ENCODE peak calls at places on chromosomes 1 and 21, in four cellular contexts. One of them, this sample, is unnamed.

GRCh38 chr21:44625756-44626155 is 1.1 kb upstream of the KRTAP10-9 start:
- DNase-seq in neural crest cell: no peak
- DNase-seq in AG09309: no peak
- DNase-seq in GM13976: no peak
- DNase-seq in this sample: no peak

GRCh38 chr21:18801468-18801867 is 397.9 kb upstream of the TMPRSS15 start:
- DNase-seq in neural crest cell: no peak
- DNase-seq in AG09309: no peak
- DNase-seq in GM13976: no peak
- DNase-seq in this sample: no peak

GRCh38 chr1:41573803-41574713 is 89.6 kb upstream of the EDN2 start:
- DNase-seq in neural crest cell: peak
- DNase-seq in AG09309: peak
- DNase-seq in GM13976: peak
- DNase-seq in this sample: no peak

GRCh38 chr1:209879539-209879938 is 51.8 kb downstream of the UTP25 start:
- DNase-seq in neural crest cell: no peak
- DNase-seq in AG09309: no peak
- DNase-seq in GM13976: no peak
- DNase-seq in this sample: no peak

GRCh38 chr1:26618561-26618960 is 77.3 kb upstream of the ARID1A start:
- DNase-seq in neural crest cell: no peak
- DNase-seq in AG09309: no peak
- DNase-seq in GM13976: no peak
- DNase-seq in this sample: no peak

GRCh38 chr1:101379939-101380338 is 143.1 kb downstream of the S1PR1 start:
- DNase-seq in neural crest cell: no peak
- DNase-seq in AG09309: no peak
- DNase-seq in GM13976: no peak
- DNase-seq in this sample: no peak

GRCh38 chr1:2950926-2951305 is 70.4 kb upstream of the ACTRT2 start:
- DNase-seq in neural crest cell: no peak
- DNase-seq in AG09309: no peak
- DNase-seq in GM13976: no peak
- DNase-seq in this sample: peak

GRCh38 chr1:16727190-16728111 is 12.9 kb upstream of the RNU1-4 start:
- DNase-seq in neural crest cell: no peak
- DNase-seq in AG09309: no peak
- DNase-seq in GM13976: peak
- DNase-seq in this sample: peak

GRCh38 chr1:7538033-7538432 is 233.1 kb upstream of the VAMP3 start:
- DNase-seq in neural crest cell: no peak
- DNase-seq in AG09309: no peak
- DNase-seq in GM13976: no peak
- DNase-seq in this sample: no peak

GRCh38 chr1:224377676-224378006 is 21.0 kb downstream of the CNIH4 start:
- DNase-seq in neural crest cell: no peak
- DNase-seq in AG09309: no peak
- DNase-seq in GM13976: peak
- DNase-seq in this sample: no peak

GRCh38 chr21:41411449-41412089 is 14.5 kb upstream of the MX1 start:
- DNase-seq in neural crest cell: no peak
- DNase-seq in AG09309: no peak
- DNase-seq in GM13976: no peak
- DNase-seq in this sample: no peak
- TF ChIP-seq CTCF in neural crest cell: peak
- TF ChIP-seq CTCF in AG09309: peak
- TF ChIP-seq CTCF in GM13976: no peak
- TF ChIP-seq CTCF in this sample: peak

GRCh38 chr1:85884372-85885035 is 176.3 kb upstream of the ZNHIT6 start:
- DNase-seq in neural crest cell: no peak
- DNase-seq in AG09309: no peak
- DNase-seq in GM13976: peak
- DNase-seq in this sample: no peak
- TF ChIP-seq CTCF in neural crest cell: peak
- TF ChIP-seq CTCF in AG09309: peak
- TF ChIP-seq CTCF in GM13976: no peak
- TF ChIP-seq CTCF in this sample: peak

GRCh38 chr1:59595774-59596173 is 219.0 kb upstream of the HOOK1 start:
- DNase-seq in neural crest cell: no peak
- DNase-seq in AG09309: peak
- DNase-seq in GM13976: no peak
- DNase-seq in this sample: no peak
- TF ChIP-seq CTCF in neural crest cell: no peak
- TF ChIP-seq CTCF in AG09309: peak
- TF ChIP-seq CTCF in GM13976: no peak
- TF ChIP-seq CTCF in this sample: no peak

GRCh38 chr1:25073640-25074270 is 143.7 kb upstream of the RUNX3 start:
- DNase-seq in neural crest cell: no peak
- DNase-seq in AG09309: no peak
- DNase-seq in GM13976: no peak
- DNase-seq in this sample: no peak

GRCh38 chr1:25074326-25074725 is 144.2 kb upstream of the RUNX3 start:
- DNase-seq in neural crest cell: no peak
- DNase-seq in AG09309: no peak
- DNase-seq in GM13976: no peak
- DNase-seq in this sample: no peak

GRCh38 chr1:25072461-25072860 is 142.4 kb upstream of the RUNX3 start:
- DNase-seq in neural crest cell: no peak
- DNase-seq in AG09309: no peak
- DNase-seq in GM13976: no peak
- DNase-seq in this sample: no peak

GRCh38 chr1:25079048-25079447 is 149.0 kb upstream of the RUNX3 start:
- DNase-seq in neural crest cell: no peak
- DNase-seq in AG09309: no peak
- DNase-seq in GM13976: no peak
- DNase-seq in this sample: no peak

DNA sequence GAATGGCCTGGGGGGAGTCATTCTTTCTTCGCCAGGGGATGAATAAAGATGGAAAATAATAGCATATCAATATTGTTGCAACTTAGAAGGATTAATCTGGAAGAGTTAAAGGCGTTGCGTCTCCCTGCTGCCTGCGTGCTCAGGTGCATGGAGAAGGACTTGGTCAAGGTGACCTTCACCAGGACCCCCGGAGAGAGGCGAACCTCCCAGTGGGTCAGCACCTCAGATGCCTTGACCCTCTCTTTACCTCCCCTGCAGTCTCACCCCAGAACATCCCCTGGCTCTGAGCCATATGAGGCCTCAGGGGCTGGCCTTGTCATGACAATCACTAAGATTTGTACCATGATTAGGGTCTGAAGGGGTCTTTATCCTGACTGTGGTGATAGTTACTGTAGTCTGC is 144.8 kb upstream of the RUNX3 start:
- DNase-seq in neural crest cell: no peak
- DNase-seq in AG09309: no peak
- DNase-seq in GM13976: no peak
- DNase-seq in this sample: no peak
- TF ChIP-seq CTCF in neural crest cell: no peak
- TF ChIP-seq CTCF in AG09309: no peak
- TF ChIP-seq CTCF in GM13976: no peak
- TF ChIP-seq CTCF in this sample: no peak

DNA sequence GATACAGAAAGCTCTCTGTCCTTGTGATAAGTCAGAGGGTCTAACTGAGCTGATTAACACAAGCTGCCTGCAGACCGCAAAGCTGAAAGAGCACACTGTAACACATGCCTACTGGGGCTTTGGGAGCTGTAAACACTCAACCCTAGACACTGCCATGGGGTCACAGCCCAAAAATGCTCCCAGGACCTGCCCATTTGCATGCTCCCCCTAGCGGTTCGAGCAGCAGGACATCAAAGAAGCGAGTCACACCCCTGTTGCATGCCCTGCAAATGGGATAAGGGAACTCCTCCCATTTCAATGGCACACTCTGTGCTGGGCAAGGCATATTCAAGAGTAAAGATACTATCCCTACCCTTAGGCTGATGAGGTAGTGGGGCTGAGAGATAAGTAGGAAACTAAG is 22.8 kb downstream of the LCE3E start:
- DNase-seq in neural crest cell: no peak
- DNase-seq in AG09309: no peak
- DNase-seq in GM13976: no peak
- DNase-seq in this sample: no peak
- TF ChIP-seq CTCF in neural crest cell: no peak
- TF ChIP-seq CTCF in AG09309: no peak
- TF ChIP-seq CTCF in GM13976: no peak
- TF ChIP-seq CTCF in this sample: no peak

GRCh38 chr1:5119496-5120234 is 465.3 kb downstream of the AJAP1 start:
- DNase-seq in neural crest cell: peak
- DNase-seq in AG09309: no peak
- DNase-seq in GM13976: no peak
- DNase-seq in this sample: no peak
- TF ChIP-seq CTCF in neural crest cell: peak
- TF ChIP-seq CTCF in AG09309: no peak
- TF ChIP-seq CTCF in GM13976: no peak
- TF ChIP-seq CTCF in this sample: no peak

DNA sequence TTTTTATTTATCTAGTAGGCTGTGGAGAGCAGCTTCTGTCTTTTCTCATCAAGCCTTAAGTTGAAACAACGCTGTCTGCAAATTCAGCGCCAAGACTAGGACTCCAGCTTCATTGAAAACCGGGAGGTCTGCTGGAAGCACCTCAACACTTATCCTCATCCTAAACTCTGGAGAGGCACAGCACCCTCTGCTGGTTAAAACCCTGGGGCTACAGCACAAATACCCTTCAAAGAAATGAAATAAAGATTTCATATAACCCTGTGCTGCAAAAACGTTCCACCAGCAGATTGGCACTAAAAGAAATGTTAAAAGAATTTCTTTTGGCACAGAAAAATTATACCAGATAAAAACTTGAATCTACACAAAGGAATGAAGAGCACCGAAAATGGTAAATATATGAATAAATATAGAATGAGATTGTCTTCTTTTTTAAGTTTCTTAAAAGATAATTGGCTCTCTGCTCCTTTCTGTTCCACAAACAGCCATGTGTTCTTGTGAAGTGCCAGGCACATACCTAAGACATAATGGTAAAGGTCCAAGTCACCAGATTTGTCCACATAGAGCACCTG is 227.7 kb upstream of the SAMSN1 start:
- DNase-seq in neural crest cell: peak
- DNase-seq in AG09309: no peak
- DNase-seq in GM13976: peak
- DNase-seq in this sample: no peak
- TF ChIP-seq CTCF in neural crest cell: peak
- TF ChIP-seq CTCF in AG09309: no peak
- TF ChIP-seq CTCF in GM13976: peak
- TF ChIP-seq CTCF in this sample: peak

GRCh38 chr1:162633327-162633762 is 1.1 kb downstream of the DDR2 start:
- DNase-seq in neural crest cell: no peak
- DNase-seq in AG09309: no peak
- DNase-seq in GM13976: peak
- DNase-seq in this sample: no peak
- TF ChIP-seq CTCF in neural crest cell: no peak
- TF ChIP-seq CTCF in AG09309: peak
- TF ChIP-seq CTCF in GM13976: no peak
- TF ChIP-seq CTCF in this sample: peak

DNA sequence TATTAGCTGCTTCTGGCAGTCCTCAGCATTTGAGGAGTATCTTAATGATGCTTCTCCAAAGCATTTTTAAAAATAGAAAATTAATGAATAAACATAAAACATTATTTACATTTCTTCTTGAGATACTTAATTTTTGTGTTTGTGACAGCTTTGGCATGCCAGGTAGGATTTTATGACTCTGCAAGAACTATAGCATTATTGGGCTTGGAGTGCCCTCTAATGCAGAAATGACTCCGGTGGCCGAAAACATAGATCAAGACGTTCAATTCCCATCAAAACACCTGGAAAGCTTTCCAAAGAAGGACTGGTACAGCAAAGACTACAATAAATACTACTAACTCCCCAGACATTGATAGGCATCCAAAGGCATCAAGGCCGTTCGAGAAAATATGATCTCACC is 366.4 kb upstream of the CXADR start:
- DNase-seq in neural crest cell: no peak
- DNase-seq in AG09309: no peak
- DNase-seq in GM13976: no peak
- DNase-seq in this sample: no peak
- TF ChIP-seq CTCF in neural crest cell: no peak
- TF ChIP-seq CTCF in AG09309: no peak
- TF ChIP-seq CTCF in GM13976: no peak
- TF ChIP-seq CTCF in this sample: peak

This sample was measured in chondrocyte.